ENCODE peak calls at places on chromosomes 4 and X, in six cellular contexts. F is dermis blood vessel endothelial cell; U is stimulated activated CD4-positive, alpha-beta T cell treated with anti-CD3 and anti-CD28 coated beads, Interleukin-1b, Interleukin-23, amount 100 ng/mL, for 48 hours; K is activated naive CD8-positive, alpha-beta T cell treated with anti-CD3 and anti-CD28 coated beads, Interleukin-2, amount 50 U/mL, for 24 hours; Q is astrocyte of the spinal cord; A is HS-27A. C is an unnamed sample.

GRCh38 chr4:90209922-90210321 is 82.7 kb downstream of the CCSER1 start:
- DNase-seq in F (peak), U (no peak), K (no peak), Q (no peak), A (no peak), C (peak)

GRCh38 chr4:174663254-174663653 is 141.0 kb upstream of the HPGD start:
- DNase-seq in F (no peak), U (no peak), K (no peak), Q (peak), A (no peak), C (no peak)

GRCh38 chrX:1537031-1537715 is at the start of gene P2RY8:
- DNase-seq in F (peak), U (peak), K (peak), Q (no peak), A (no peak), C (peak)

GRCh38 chr4:7861440-7861881 is 78.2 kb downstream of the AFAP1 start:
- DNase-seq in F (peak), U (no peak), K (no peak), Q (peak), A (peak), C (no peak)

GRCh38 chr4:168677063-168677462 is 180.2 kb downstream of the PALLD start:
- DNase-seq in F (no peak), U (no peak), K (no peak), Q (no peak), A (no peak), C (no peak)

GRCh38 chr4:120144634-120145033 is 78.0 kb upstream of the MAD2L1 start:
- DNase-seq in F (no peak), U (no peak), K (no peak), Q (no peak), A (no peak), C (no peak)

GRCh38 chrX:103446665-103447302 is 70.4 kb downstream of the BEX3 start:
- DNase-seq in F (peak), U (no peak), K (no peak), Q (peak), A (no peak), C (no peak)

GRCh38 chrX:114584434-114584943 is 603 bp downstream of the HTR2C start:
- DNase-seq in F (no peak), U (no peak), K (no peak), Q (no peak), A (no peak), C (no peak)

GRCh38 chr4:112206431-112206830 is 25.2 kb upstream of the AP1AR start:
- DNase-seq in F (no peak), U (no peak), K (no peak), Q (no peak), A (no peak), C (no peak)

GRCh38 chr4:86160423-86160822 is 199.4 kb downstream of the MAPK10 start:
- DNase-seq in F (no peak), U (no peak), K (no peak), Q (peak), A (no peak), C (no peak)

GRCh38 chr4:177127658-177128057 is 182.0 kb upstream of the NEIL3 start:
- DNase-seq in F (peak), U (no peak), K (no peak), Q (peak), A (no peak), C (no peak)

GRCh38 chr4:54708339-54709279 is 50.9 kb downstream of the KIT start:
- DNase-seq in F (no peak), U (no peak), K (no peak), Q (no peak), A (no peak), C (no peak)

GRCh38 chr4:7769308-7769841 is 170.3 kb downstream of the AFAP1 start:
- DNase-seq in F (no peak), U (no peak), K (no peak), Q (no peak), A (no peak), C (no peak)

GRCh38 chrX:56563231-56564116 is at the start of gene UBQLN2:
- DNase-seq in F (peak), U (peak), K (peak), Q (peak), A (peak), C (peak)

GRCh38 chr4:24974252-24974580 is 56.5 kb downstream of the LGI2 start:
- DNase-seq in F (no peak), U (no peak), K (no peak), Q (no peak), A (no peak), C (no peak)

GRCh38 chr4:25504932-25505636 is 128.0 kb downstream of the ANAPC4 start:
- DNase-seq in F (no peak), U (no peak), K (no peak), Q (no peak), A (no peak), C (no peak)

GRCh38 chr4:65510976-65511375 is 159.3 kb downstream of the EPHA5 start:
- DNase-seq in F (no peak), U (no peak), K (no peak), Q (peak), A (no peak), C (no peak)

GRCh38 chrX:63959975-63960374 is 175.0 kb upstream of the ARHGEF9 start:
- DNase-seq in F (no peak), U (no peak), K (no peak), Q (no peak), A (no peak), C (no peak)

GRCh38 chr4:86432552-86433134 is 72.8 kb upstream of the MAPK10 start:
- DNase-seq in F (no peak), U (no peak), K (no peak), Q (no peak), A (no peak), C (no peak)

GRCh38 chr4:129231907-129232626 is 136.1 kb downstream of the C4orf33 start:
- DNase-seq in F (no peak), U (no peak), K (no peak), Q (no peak), A (no peak), C (no peak)

GRCh38 chr4:147548251-147548650 is 67.4 kb downstream of the EDNRA start:
- DNase-seq in F (no peak), U (no peak), K (no peak), Q (no peak), A (no peak), C (no peak)

GRCh38 chr4:7700665-7701064 is 239.0 kb downstream of the AFAP1 start:
- DNase-seq in F (no peak), U (no peak), K (no peak), Q (no peak), A (no peak), C (no peak)

GRCh38 chrX:44898411-44899221 is 25.6 kb downstream of the KDM6A start:
- DNase-seq in F (no peak), U (peak), K (no peak), Q (no peak), A (no peak), C (no peak)